ENCODE peak calls at places on chromosomes 12 and 14, in five cellular contexts. R is H1, Q is mammary epithelial cell, X is HCT116, D is astrocyte. W is an unnamed sample.

GRCh38 chr12:106760184-106760531 is 14.3 kb upstream of the RIC8B start:
- DNase-seq in D (no peak), X (no peak), R (peak; percentile 21), Q (no peak), W (no peak)

GRCh38 chr14:75607044-75607443 is 28.6 kb downstream of the FLVCR2 start:
- DNase-seq in D (no peak), R (no peak), X (no peak), Q (no peak), W (no peak)

GRCh38 chr14:68547305-68548193 is 245.3 kb downstream of the ZFP36L1 start:
- DNase-seq in X (peak; percentile 85), Q (peak; percentile 99), R (no peak), D (peak; percentile 89), W (peak; percentile 99)

GRCh38 chr14:20400589-20400964 is 12.7 kb downstream of the TEP1 start:
- DNase-seq in R (no peak), Q (peak; percentile 21), D (no peak), X (no peak), W (no peak)

GRCh38 chr12:121033625-121034349 is 5.3 kb downstream of the OASL start:
- DNase-seq in X (peak; percentile 39), D (peak; percentile 36), Q (peak; percentile 92), R (no peak), W (peak; percentile 93)

GRCh38 chr14:22339277-22339676 is 249.7 kb downstream of the DAD1 start:
- DNase-seq in X (no peak), D (peak; percentile 74), Q (no peak), R (no peak), W (no peak)

GRCh38 chr12:50132505-50133135 is 20.6 kb downstream of the COX14 start:
- DNase-seq in D (no peak), R (no peak), Q (peak; percentile 29), X (no peak), W (peak; percentile 62)

GRCh38 chr12:111446044-111446581 is 40.4 kb downstream of the SH2B3 start:
- DNase-seq in D (no peak), R (no peak), Q (no peak), X (no peak), W (peak; percentile 43)

GRCh38 chr14:103391048-103391447 is 5.8 kb downstream of the MARK3 start:
- DNase-seq in R (no peak), X (peak; percentile 48), D (peak; percentile 62), Q (peak; percentile 51), W (peak; percentile 68)

GRCh38 chr14:76908834-76909233 is 82.6 kb downstream of the LRRC74A start:
- DNase-seq in R (no peak), X (no peak), Q (no peak), D (no peak), W (no peak)

GRCh38 chr12:95943231-95943842 is at the start of gene AMDHD1:
- DNase-seq in Q (peak; percentile 52), R (no peak), D (peak; percentile 45), X (peak; percentile 40), W (peak; percentile 42)

GRCh38 chr12:34275129-34275528 is 252.8 kb downstream of the ALG10 start:
- DNase-seq in D (no peak), X (no peak), Q (no peak), R (no peak), W (no peak)

GRCh38 chr14:76259029-76259735 is 107.5 kb downstream of the GPATCH2L start:
- DNase-seq in D (no peak), X (no peak), Q (no peak), R (no peak), W (no peak)

GRCh38 chr12:6288235-6288634 is 22.2 kb upstream of the PLEKHG6 start:
- DNase-seq in X (no peak), Q (peak; percentile 82), R (no peak), D (peak; percentile 55), W (peak; percentile 55)

GRCh38 chr12:55607821-55608602 is 28.7 kb upstream of the OR10P1 start:
- DNase-seq in R (no peak), D (no peak), X (no peak), Q (peak; percentile 77), W (peak; percentile 25)

GRCh38 chr12:6927379-6927991 is at the start of gene ATN1:
- DNase-seq in Q (peak; percentile 48), X (no peak), R (no peak), D (peak; percentile 69), W (peak; percentile 66)

GRCh38 chr12:39892146-39892545 is 213.7 kb downstream of the SLC2A13 start:
- DNase-seq in Q (no peak), X (no peak), R (no peak), D (no peak), W (no peak)

GRCh38 chr14:75985618-75986438 is at the start of gene IFT43:
- DNase-seq in X (peak; percentile 60), Q (peak; percentile 75), R (no peak), D (peak; percentile 59), W (peak; percentile 85)

GRCh38 chr14:50082784-50083466 is 33.4 kb downstream of the VCPKMT start:
- DNase-seq in R (no peak), Q (peak; percentile 94), D (peak; percentile 68), X (no peak), W (no peak)

GRCh38 chr12:120292661-120293531 is at the start of gene RNU4-1:
- DNase-seq in R (peak; percentile 75), D (peak; percentile 93), Q (peak; percentile 99), X (peak; percentile 99), W (peak; percentile 95)

GRCh38 chr12:69540606-69541386 is 44.5 kb upstream of the CCT2 start:
- DNase-seq in Q (no peak), D (peak; percentile 75), X (no peak), R (no peak), W (no peak)

GRCh38 chr12:111405856-111406473 is at the start of gene SH2B3:
- DNase-seq in D (no peak), R (no peak), Q (no peak), X (no peak), W (peak; percentile 53)

GRCh38 chr12:3416670-3417069 is 74.3 kb upstream of the PRMT8 start:
- DNase-seq in R (no peak), Q (no peak), D (no peak), X (no peak), W (no peak)

GRCh38 chr12:49334681-49335080 is 2.3 kb downstream of the C1QL4 start:
- DNase-seq in Q (no peak), R (no peak), X (no peak), D (no peak), W (no peak)

GRCh38 chr14:20688167-20688839 is at the start of gene ANG:
- DNase-seq in D (no peak), X (no peak), Q (no peak), R (no peak), W (no peak)

GRCh38 chr12:46152456-46152855 is 116.4 kb downstream of the SLC38A1 start:
- DNase-seq in D (no peak), Q (no peak), R (no peak), X (no peak), W (no peak)

GRCh38 chr14:103204852-103205540 is 81.7 kb downstream of the TNFAIP2 start:
- DNase-seq in R (no peak), X (peak; percentile 40), Q (peak; percentile 4), D (peak; percentile 36), W (peak; percentile 14)

GRCh38 chr14:30299915-30300314 is 259.0 kb upstream of the G2E3 start:
- DNase-seq in R (no peak), D (peak; percentile 12), X (no peak), Q (no peak), W (no peak)

GRCh38 chr14:96109956-96110355 is 70.8 kb downstream of the C14orf132 start:
- DNase-seq in X (no peak), Q (no peak), D (no peak), R (no peak), W (no peak)

GRCh38 chr12:70661762-70662161 is 24.5 kb upstream of the PTPRB start:
- DNase-seq in R (no peak), X (no peak), D (peak; percentile 96), Q (peak; percentile 88), W (peak; percentile 4)

GRCh38 chr12:49518914-49519573 is 19.8 kb upstream of the KCNH3 start:
- DNase-seq in Q (no peak), D (peak; percentile 57), X (no peak), R (no peak), W (no peak)

GRCh38 chr12:15855646-15856045 is 26.5 kb upstream of the STRAP start:
- DNase-seq in X (no peak), D (no peak), R (no peak), Q (peak; percentile 14), W (peak; percentile 55)

GRCh38 chr12:1226951-1227350 is 235.9 kb downstream of the ERC1 start:
- DNase-seq in Q (no peak), R (no peak), X (no peak), D (no peak), W (no peak)

GRCh38 chr12:66321433-66321832 is 19.1 kb downstream of the HELB start:
- DNase-seq in R (no peak), Q (no peak), X (no peak), D (no peak), W (no peak)

GRCh38 chr14:25943329-25943728 is 654.5 kb downstream of the NOVA1 start:
- DNase-seq in X (no peak), R (no peak), Q (no peak), D (no peak), W (no peak)
- TF ChIP-seq CTCF in X (no peak), R (no peak), Q (no peak), D (no peak), W (no peak)

DNA sequence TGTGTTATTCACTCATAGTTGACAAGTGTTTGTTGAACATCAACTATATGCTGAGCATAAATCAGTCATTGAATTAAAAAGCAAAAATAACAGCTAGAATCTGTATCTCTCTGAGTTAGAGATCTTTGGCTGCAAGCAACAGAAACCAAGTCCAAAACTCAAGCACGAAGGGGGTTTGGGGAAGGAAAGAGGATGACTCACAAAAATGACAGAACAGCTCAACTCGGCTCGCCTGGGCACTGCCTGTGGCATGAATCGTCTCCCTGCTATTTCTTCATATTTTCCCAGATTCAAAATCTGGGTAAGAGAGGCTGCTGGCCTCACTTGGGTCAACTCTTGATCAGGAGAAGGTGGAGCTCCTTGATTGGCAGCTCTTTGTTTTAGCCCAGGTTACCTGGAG is 72.7 kb upstream of the NCOR2 start:
- DNase-seq in R (no peak), X (no peak), D (peak; percentile 66), Q (peak; percentile 88), W (peak; percentile 89)
- TF ChIP-seq CTCF in R (no peak), X (no peak), D (no peak), Q (no peak), W (no peak)

GRCh38 chr12:9808531-9808930 is 18.8 kb upstream of the KLRF1 start:
- DNase-seq in X (no peak), D (no peak), R (no peak), Q (no peak), W (no peak)

GRCh38 chr12:9810721-9811120 is 16.6 kb upstream of the KLRF1 start:
- DNase-seq in R (no peak), X (no peak), Q (no peak), D (no peak), W (no peak)

GRCh38 chr12:9806714-9807113 is 20.6 kb upstream of the KLRF1 start:
- DNase-seq in D (no peak), X (no peak), Q (no peak), R (no peak), W (no peak)

GRCh38 chr12:9811651-9812050 is 15.6 kb upstream of the KLRF1 start:
- DNase-seq in X (no peak), Q (no peak), R (no peak), D (no peak), W (no peak)

GRCh38 chr12:9805883-9806282 is 21.4 kb upstream of the KLRF1 start:
- DNase-seq in X (no peak), R (no peak), D (no peak), Q (no peak), W (no peak)
- TF ChIP-seq CTCF in X (no peak), R (no peak), D (no peak), Q (no peak), W (no peak)

GRCh38 chr12:65106948-65107347 is 14.2 kb downstream of the WIF1 start:
- DNase-seq in R (no peak), Q (no peak), D (no peak), X (no peak), W (peak; percentile 9)
- TF ChIP-seq CTCF in R (peak; percentile 38), Q (peak; percentile 54), D (peak; percentile 37), X (peak; percentile 26), W (no peak)